ENCODE peak calls at places on chromosome 10, in five cellular contexts. W, M, D, C and J are unnamed samples.

GRCh38 chr10:3487228-3487627 is 297.8 kb downstream of the KLF6 start:
- ATAC-seq in W (no peak), M (peak; percentile 53), D (no peak), C (no peak), J (no peak)

GRCh38 chr10:79445217-79445707 is at the start of gene ZCCHC24:
- ATAC-seq in W (peak; percentile 1), M (peak; percentile 32), D (peak; percentile 61), C (peak; percentile 39), J (peak; percentile 67)

GRCh38 chr10:58350619-58351323 is 16.0 kb downstream of the UBE2D1 start:
- ATAC-seq in W (no peak), M (no peak), D (no peak), C (no peak), J (no peak)

GRCh38 chr10:69865450-69865849 is 63.7 kb downstream of the COL13A1 start:
- ATAC-seq in W (no peak), M (no peak), D (no peak), C (no peak), J (no peak)

GRCh38 chr10:17175551-17175950 is 25.9 kb downstream of the TRDMT1 start:
- ATAC-seq in W (no peak), M (peak; percentile 42), D (no peak), C (no peak), J (no peak)

GRCh38 chr10:67297637-67298181 is 371.9 kb downstream of the LRRTM3 start:
- ATAC-seq in W (no peak), M (no peak), D (no peak), C (no peak), J (no peak)

GRCh38 chr10:99926925-99927718 is 82.6 kb downstream of the DNMBP start:
- ATAC-seq in W (peak; percentile 44), M (no peak), D (peak; percentile 9), C (no peak), J (no peak)

GRCh38 chr10:44713307-44713706 is 197.8 kb upstream of the TMEM72 start:
- ATAC-seq in W (no peak), M (no peak), D (no peak), C (peak; percentile 40), J (no peak)

GRCh38 chr10:131757285-131758058 is 143.3 kb upstream of the PPP2R2D start:
- ATAC-seq in W (no peak), M (no peak), D (no peak), C (no peak), J (no peak)

GRCh38 chr10:18341063-18341462 is 200.8 kb downstream of the CACNB2 start:
- ATAC-seq in W (no peak), M (no peak), D (no peak), C (no peak), J (no peak)

GRCh38 chr10:79413196-79413595 is 32.2 kb downstream of the ZCCHC24 start:
- ATAC-seq in W (no peak), M (peak; percentile 96), D (no peak), C (no peak), J (peak; percentile 34)

GRCh38 chr10:123042708-123043408 is 34.1 kb downstream of the ACADSB start:
- ATAC-seq in W (peak; percentile 30), M (no peak), D (peak; percentile 32), C (no peak), J (no peak)

GRCh38 chr10:124220971-124221355 is 127.6 kb upstream of the CHST15 start:
- ATAC-seq in W (no peak), M (no peak), D (no peak), C (no peak), J (no peak)

GRCh38 chr10:5547934-5548660 is 23.3 kb downstream of the CALML3 start:
- ATAC-seq in W (no peak), M (no peak), D (peak; percentile 33), C (peak; percentile 33), J (no peak)